ENCODE peak calls at places on chromosome 7, in ten cellular contexts. A is cardiac muscle cell, K is small intestine, T is RWPE2, B is Panc1, U is ovary, S is WERI-Rb-1, Q is right lobe of liver, Z is left lung, I is suprapubic skin. M is an unnamed sample. For H3K27me3 and H3K9me3, the result is how much of the 10 kb centered on the place peaks cover.

GRCh38 chr7:110186334-110186733 is 904.6 kb upstream of the LRRN3 start:
- DNase-seq in A (no peak), K (no peak), T (no peak), B (no peak), U (no peak), S (no peak), Q (no peak), Z (no peak), I (no peak), M (no peak)

GRCh38 chr7:106205621-106206222 is 79.1 kb downstream of the NAMPT start:
- DNase-seq in A (peak), K (no peak), T (no peak), B (no peak), U (no peak), S (no peak), Q (no peak), Z (no peak), I (no peak), M (no peak)

GRCh38 chr7:106611911-106612310 is 49.0 kb downstream of the CCDC71L start:
- DNase-seq in A (no peak), K (no peak), T (no peak), B (no peak), U (no peak), S (no peak), Q (peak), Z (no peak), I (no peak), M (no peak)

GRCh38 chr7:130372813-130373212 is 7.5 kb upstream of the CPA1 start:
- DNase-seq in A (no peak), K (no peak), T (no peak), B (no peak), U (no peak), S (no peak), Q (no peak), Z (no peak), I (no peak), M (no peak)

GRCh38 chr7:94615641-94616040 is 40.3 kb downstream of the SGCE start:
- DNase-seq in A (no peak), K (no peak), T (no peak), B (no peak), U (no peak), S (peak), Q (no peak), Z (no peak), I (no peak), M (no peak)

GRCh38 chr7:50771120-50772002 is 11.3 kb downstream of the GRB10 start:
- DNase-seq in A (no peak), K (no peak), T (no peak), B (no peak), U (no peak), S (no peak), Q (peak), Z (no peak), I (no peak), M (no peak)

GRCh38 chr7:128947854-128948253 is 10.1 kb downstream of the IRF5 start:
- DNase-seq in A (no peak), K (no peak), T (peak), B (no peak), U (no peak), S (no peak), Q (no peak), Z (no peak), I (no peak), M (no peak)

GRCh38 chr7:77839919-77840318 is 41.3 kb downstream of the PHTF2 start:
- DNase-seq in A (no peak), K (no peak), T (no peak), B (no peak), U (no peak), S (no peak), Q (no peak), Z (no peak), I (no peak), M (no peak)

GRCh38 chr7:142733271-142733670 is 16.0 kb upstream of the PRSS1 start:
- DNase-seq in A (no peak), K (no peak), T (no peak), B (no peak), U (no peak), S (no peak), Q (no peak), Z (no peak), I (no peak), M (no peak)

GRCh38 chr7:74027683-74028320 is at the start of gene ELN:
- DNase-seq in A (peak), K (no peak), T (no peak), B (no peak), U (peak), S (no peak), Q (peak), Z (peak), I (peak), M (peak)

GRCh38 chr7:74027124-74027682 is 770 bp upstream of the ELN start:
- DNase-seq in A (no peak), K (no peak), T (no peak), B (no peak), U (no peak), S (no peak), Q (no peak), Z (peak), I (no peak), M (no peak)

GRCh38 chr7:74029094-74029785 is 1.3 kb downstream of the ELN start:
- DNase-seq in A (no peak), K (no peak), T (no peak), B (no peak), U (no peak), S (no peak), Q (no peak), Z (peak), I (no peak), M (no peak)

GRCh38 chr7:74029991-74030415 is 2.0 kb downstream of the ELN start:
- DNase-seq in A (no peak), K (no peak), T (no peak), B (no peak), U (no peak), S (peak), Q (no peak), Z (peak), I (no peak), M (no peak)

DNA sequence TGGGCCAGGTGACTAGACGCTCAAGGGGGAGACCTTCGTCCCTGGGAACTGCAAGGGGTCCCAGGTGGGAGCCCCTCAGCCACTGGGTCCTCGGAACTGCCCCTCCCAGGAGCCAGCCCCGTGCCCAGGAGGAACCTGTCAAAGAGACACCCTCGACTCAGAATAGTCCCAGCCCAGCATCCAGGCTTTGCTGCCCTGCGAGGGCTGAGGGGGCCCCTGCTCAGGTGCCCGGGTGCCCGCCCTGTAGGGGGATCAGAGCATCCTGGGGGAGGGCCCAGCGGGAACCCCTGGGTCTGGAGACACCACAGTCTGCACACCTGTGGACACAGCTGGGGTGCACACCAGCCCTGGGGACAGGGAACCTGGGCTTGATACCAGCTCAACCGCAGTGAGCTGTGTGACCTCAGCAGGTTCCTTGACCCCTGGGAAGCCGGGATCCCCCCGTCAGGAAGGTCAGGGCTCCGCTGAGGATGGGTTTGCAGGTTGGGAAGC is 394 bp downstream of the ELN start:
- DNase-seq in A (no peak), K (no peak), T (no peak), B (no peak), U (peak), S (no peak), Q (no peak), Z (peak), I (no peak), M (no peak)
- H3K27me3 ChIP-seq in A (under half), K (under half), T (under half), B (under half), U (under half), S (under half), Q (under half), Z (under half), I (under half), M (under half)

GRCh38 chr7:29989257-29989995 is at the start of gene SCRN1:
- DNase-seq in A (no peak), K (peak), T (peak), B (no peak), U (peak), S (peak), Q (no peak), Z (peak), I (no peak), M (no peak)
- H3K9me3 ChIP-seq in A (under half), K (under half), T (under half), B (under half), U (under half), S (under half), Q (under half), Z (under half), I (under half), M (under half)

GRCh38 chr7:80637911-80638765 is at the start of gene CD36:
- DNase-seq in A (no peak), K (peak), T (no peak), B (no peak), U (no peak), S (no peak), Q (no peak), Z (no peak), I (no peak), M (no peak)

GRCh38 chr7:80642871-80643270 is 4.4 kb downstream of the CD36 start:
- DNase-seq in A (no peak), K (peak), T (no peak), B (no peak), U (no peak), S (no peak), Q (no peak), Z (no peak), I (no peak), M (no peak)

GRCh38 chr7:80641548-80641947 is 3.1 kb downstream of the CD36 start:
- DNase-seq in A (no peak), K (no peak), T (no peak), B (no peak), U (no peak), S (no peak), Q (no peak), Z (no peak), I (no peak), M (no peak)

GRCh38 chr7:80643336-80643925 is 5.0 kb downstream of the CD36 start:
- DNase-seq in A (no peak), K (no peak), T (no peak), B (no peak), U (no peak), S (no peak), Q (no peak), Z (no peak), I (no peak), M (no peak)

GRCh38 chr7:80640841-80641240 is 2.4 kb downstream of the CD36 start:
- DNase-seq in A (peak), K (no peak), T (no peak), B (no peak), U (no peak), S (no peak), Q (no peak), Z (no peak), I (no peak), M (no peak)
- H3K4me3 ChIP-seq in A (no peak), K (no peak), T (no peak), B (no peak), U (no peak), S (no peak), Q (no peak), Z (no peak), I (no peak), M (peak)

DNA sequence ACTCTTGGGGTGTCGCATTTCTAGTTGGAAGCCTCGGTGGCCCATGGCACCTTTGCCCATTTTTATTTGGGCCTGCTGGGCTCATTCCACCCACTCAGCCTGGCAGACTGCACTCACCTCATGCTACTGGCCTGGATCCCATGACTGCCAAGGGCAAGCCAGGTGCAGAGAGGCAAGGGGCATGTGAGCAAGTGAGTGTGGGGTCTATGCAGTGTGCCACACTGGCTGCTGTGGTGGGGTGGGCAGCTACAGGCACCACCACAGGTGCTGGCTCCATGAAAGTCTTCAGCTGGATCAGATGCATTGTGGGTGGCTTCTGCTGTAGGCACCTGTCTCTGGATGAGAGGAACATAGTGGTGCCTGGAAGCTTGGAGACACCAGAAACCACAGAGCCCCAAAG is 220.8 kb downstream of the POLR1F start:
- DNase-seq in A (no peak), K (no peak), T (no peak), B (no peak), U (no peak), S (no peak), Q (no peak), Z (no peak), I (no peak), M (no peak)
- H3K27me3 ChIP-seq in A (under half), K (under half), T (under half), B (under half), U (under half), S (under half), Q (under half), Z (under half), I (under half), M (under half)

GRCh38 chr7:158354861-158355260 is 232.8 kb downstream of the PTPRN2 start:
- DNase-seq in A (no peak), K (no peak), T (no peak), B (no peak), U (no peak), S (no peak), Q (no peak), Z (no peak), I (no peak), M (no peak)
- H3K9me3 ChIP-seq in A (under half), K (under half), T (under half), B (under half), U (under half), S (under half), Q (under half), Z (under half), I (under half), M (under half)

DNA sequence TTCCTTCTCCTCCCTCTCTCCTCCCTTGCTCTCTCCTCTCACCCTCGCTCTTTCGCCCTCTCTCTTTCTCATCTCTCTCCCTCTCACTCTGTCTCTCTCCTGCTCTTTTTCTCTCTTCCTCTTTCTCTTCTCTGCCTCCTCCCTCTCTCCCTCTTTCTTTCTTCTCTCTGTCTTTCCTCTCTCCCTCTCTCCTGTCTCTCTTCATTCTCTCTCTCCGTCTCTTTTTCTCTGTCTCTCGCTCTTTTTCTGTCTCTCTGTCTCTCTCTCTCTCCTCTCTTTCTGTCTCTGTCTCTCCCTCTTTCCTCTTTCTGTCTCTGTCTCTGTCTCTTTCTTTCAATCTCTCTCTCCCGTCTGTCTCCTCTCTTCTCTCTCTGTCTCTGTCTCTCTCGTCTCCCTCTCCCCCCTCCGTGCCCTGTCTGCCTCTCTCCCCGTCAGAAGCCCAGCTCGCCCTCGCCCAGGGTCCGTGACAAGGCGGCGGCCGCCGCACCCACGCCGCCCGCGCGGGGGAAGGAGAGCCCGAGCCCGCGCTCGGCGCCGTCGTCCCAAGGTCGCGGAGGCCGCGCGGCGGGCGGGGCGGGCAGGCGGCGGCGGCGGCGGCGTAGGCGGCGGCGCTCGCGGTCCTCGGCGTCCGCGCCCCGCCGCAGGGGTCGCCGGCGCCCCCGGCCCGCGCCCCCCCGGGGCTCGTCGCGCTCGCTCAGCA is 21.3 kb upstream of the HSPB1 start:
- DNase-seq in A (no peak), K (no peak), T (no peak), B (no peak), U (no peak), S (no peak), Q (no peak), Z (no peak), I (no peak), M (no peak)
- H3K4me3 ChIP-seq in A (peak), K (peak), T (peak), B (peak), U (peak), S (peak), Q (no peak), Z (no peak), I (peak), M (peak)

DNA sequence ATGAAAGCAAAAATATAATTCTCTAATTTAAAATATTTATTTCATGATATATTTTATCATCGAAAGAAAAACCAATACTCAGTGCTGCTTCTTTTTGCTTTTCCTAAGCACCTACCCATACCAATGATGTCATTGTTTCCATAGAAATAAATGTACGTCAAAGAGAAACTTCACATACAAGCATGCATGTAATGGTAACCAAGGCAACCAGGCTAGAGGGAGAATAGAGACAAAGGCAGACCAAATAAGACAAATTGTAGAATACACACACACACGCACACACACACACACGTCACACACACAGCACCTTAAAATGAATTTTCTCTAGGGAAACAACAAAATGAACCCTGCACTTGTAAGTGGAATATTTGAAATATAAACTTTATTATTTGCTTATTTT is 75.5 kb downstream of the MACC1 start:
- DNase-seq in A (peak), K (no peak), T (no peak), B (no peak), U (no peak), S (no peak), Q (no peak), Z (no peak), I (no peak), M (no peak)
- H3K27me3 ChIP-seq in A (under half), K (under half), T (under half), B (under half), U (under half), S (under half), Q (under half), Z (under half), I (under half), M (under half)

DNA sequence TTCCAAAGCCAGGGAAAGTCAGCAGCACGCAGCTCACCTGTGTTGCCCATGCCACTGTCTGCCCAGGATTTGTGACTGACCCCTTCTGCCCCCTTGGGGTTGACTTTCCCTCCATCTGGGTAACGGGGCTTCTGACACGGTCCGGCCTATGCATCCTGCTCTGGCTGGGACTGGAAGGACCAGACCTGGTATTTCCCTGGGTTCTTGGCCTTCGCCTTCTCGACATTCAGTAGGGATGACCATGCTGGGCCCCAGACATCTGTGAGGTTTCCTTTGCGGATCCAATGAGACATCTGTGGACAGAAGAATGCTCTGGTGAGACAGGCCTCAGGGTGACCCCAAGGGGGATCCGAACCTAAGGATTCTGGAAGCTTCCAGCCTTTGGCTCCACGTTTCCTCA is 34.2 kb upstream of the ZNF716 start:
- DNase-seq in A (no peak), K (no peak), T (no peak), B (no peak), U (no peak), S (no peak), Q (no peak), Z (no peak), I (no peak), M (no peak)
- H3K9me3 ChIP-seq in A (under half), K (under half), T (under half), B (under half), U (under half), S (under half), Q (under half), Z (under half), I (under half), M (under half)

GRCh38 chr7:19116121-19117080 is 1.0 kb downstream of the TWIST1 start:
- DNase-seq in A (peak), K (no peak), T (no peak), B (no peak), U (no peak), S (peak), Q (no peak), Z (peak), I (no peak), M (no peak)
- H3K4me3 ChIP-seq in A (peak), K (peak), T (peak), B (no peak), U (peak), S (peak), Q (peak), Z (peak), I (peak), M (peak)

M was measured in gastrocnemius medialis.